ENCODE peak calls at places on chromosome 6, in seven cellular contexts. J is breast epithelium; S is amniotic stem cell; W is stimulated activated CD8-positive, alpha-beta memory T cell treated with anti-CD3 and anti-CD28 coated beads, Interleukin-4, amount 100 ng/mL, for 4 hours; B is left lung; R is caudate nucleus; Y is ELF-1. K is an unnamed sample.

GRCh38 chr6:85404497-85405174 is 45.2 kb upstream of the NT5E start:
- DNase-seq in J (no peak), S (peak), W (no peak), B (peak), R (no peak), Y (no peak), K (no peak)

GRCh38 chr6:45818655-45819054 is 197.0 kb downstream of the CLIC5 start:
- DNase-seq in J (no peak), S (no peak), W (no peak), B (no peak), R (no peak), Y (no peak), K (no peak)

GRCh38 chr6:41047745-41048742 is 5.0 kb upstream of the APOBEC2 start:
- DNase-seq in J (no peak), S (no peak), W (no peak), B (no peak), R (no peak), Y (no peak), K (no peak)

GRCh38 chr6:157213426-157213825 is 109.9 kb downstream of the TMEM242 start:
- DNase-seq in J (no peak), S (no peak), W (no peak), B (no peak), R (no peak), Y (no peak), K (no peak)

GRCh38 chr6:77368660-77369313 is 94.5 kb downstream of the HTR1B start:
- DNase-seq in J (peak), S (no peak), W (no peak), B (no peak), R (no peak), Y (peak), K (no peak)

GRCh38 chr6:150142304-150142656 is 564 bp upstream of the PPP1R14C start:
- DNase-seq in J (peak), S (peak), W (no peak), B (peak), R (no peak), Y (peak), K (no peak)

GRCh38 chr6:1930356-1930755 is 315.0 kb downstream of the GMDS start:
- DNase-seq in J (no peak), S (no peak), W (no peak), B (no peak), R (no peak), Y (no peak), K (no peak)

GRCh38 chr6:116369540-116370327 is 1.0 kb upstream of the DSE start:
- DNase-seq in J (no peak), S (no peak), W (no peak), B (no peak), R (no peak), Y (peak), K (no peak)

GRCh38 chr6:46893648-46894047 is 28.1 kb downstream of the ADGRF5 start:
- DNase-seq in J (no peak), S (no peak), W (no peak), B (no peak), R (no peak), Y (no peak), K (no peak)

GRCh38 chr6:135640449-135641111 is 143.0 kb upstream of the AHI1 start:
- DNase-seq in J (no peak), S (no peak), W (no peak), B (no peak), R (no peak), Y (no peak), K (no peak)